ENCODE peak calls at places on chromosomes 7 and 10, in five cellular contexts. W, Z, I, T and N are unnamed samples.

GRCh38 chr7:83648464-83649241 is at the start of gene SEMA3E:
- DNase-seq in W (peak), Z (no peak), I (no peak), T (peak), N (peak)

GRCh38 chr7:115066050-115066449 is 144.2 kb downstream of the MDFIC start:
- DNase-seq in W (no peak), Z (no peak), I (peak), T (no peak), N (no peak)

GRCh38 chr10:11264481-11265044 is 246.9 kb downstream of the CELF2 start:
- DNase-seq in W (no peak), Z (no peak), I (no peak), T (no peak), N (no peak)

GRCh38 chr10:24821986-24822385 is 98.3 kb upstream of the ARHGAP21 start:
- DNase-seq in W (peak), Z (no peak), I (no peak), T (no peak), N (no peak)

GRCh38 chr7:101576993-101577392 is 52.1 kb downstream of the MYL10 start:
- DNase-seq in W (no peak), Z (no peak), I (no peak), T (no peak), N (no peak)

GRCh38 chr7:111459757-111460280 is 102.5 kb downstream of the IMMP2L start:
- DNase-seq in W (no peak), Z (no peak), I (no peak), T (no peak), N (no peak)

GRCh38 chr10:96585726-96586418 is 940 bp downstream of the TM9SF3 start:
- DNase-seq in W (peak), Z (no peak), I (no peak), T (no peak), N (peak)

GRCh38 chr7:132687981-132688383 is 111.7 kb upstream of the PLXNA4 start:
- DNase-seq in W (no peak), Z (no peak), I (no peak), T (no peak), N (no peak)

GRCh38 chr7:79702116-79702515 is 248.6 kb upstream of the MAGI2 start:
- DNase-seq in W (no peak), Z (no peak), I (no peak), T (no peak), N (no peak)

GRCh38 chr10:78740976-78741375 is 327.8 kb upstream of the ZMIZ1 start:
- DNase-seq in W (no peak), Z (no peak), I (no peak), T (peak), N (no peak)

GRCh38 chr7:5704534-5704922 is 76.9 kb downstream of the RNF216 start:
- DNase-seq in W (peak), Z (peak), I (peak), T (peak), N (peak)

GRCh38 chr10:113665806-113666354 is 2.0 kb upstream of the NRAP start:
- DNase-seq in W (peak), Z (no peak), I (no peak), T (no peak), N (no peak)

GRCh38 chr10:90859321-90859751 is 1.5 kb upstream of the HTR7 start:
- DNase-seq in W (no peak), Z (no peak), I (no peak), T (no peak), N (no peak)

GRCh38 chr7:34735526-34735925 is 77.5 kb downstream of the NPSR1 start:
- DNase-seq in W (no peak), Z (no peak), I (no peak), T (no peak), N (no peak)

GRCh38 chr10:117360016-117360415 is 15.2 kb downstream of the PDZD8 start:
- DNase-seq in W (no peak), Z (no peak), I (no peak), T (no peak), N (no peak)